ENCODE peak calls at places on chromosomes 3 and 15, in seven cellular contexts. V, O, X, Z, Q, R and W are unnamed samples.

GRCh38 chr15:59976480-59976879 is 27.6 kb upstream of the FOXB1 start:
- DNase-seq in V (no peak), O (no peak), X (no peak), Z (peak), Q (no peak), R (no peak), W (no peak)

GRCh38 chr3:39203862-39204261 is 11.5 kb upstream of the XIRP1 start:
- DNase-seq in V (no peak), O (no peak), X (no peak), Z (no peak), Q (no peak), R (no peak), W (no peak)

GRCh38 chr15:35557544-35557943 is 11.6 kb upstream of the DPH6 start:
- DNase-seq in V (peak), O (no peak), X (peak), Z (no peak), Q (peak), R (no peak), W (peak)

GRCh38 chr15:54097019-54097418 is 118.8 kb downstream of the UNC13C start:
- DNase-seq in V (no peak), O (no peak), X (no peak), Z (no peak), Q (no peak), R (no peak), W (no peak)

GRCh38 chr3:11548721-11549131 is 95.0 kb downstream of the VGLL4 start:
- DNase-seq in V (peak), O (no peak), X (peak), Z (no peak), Q (no peak), R (no peak), W (peak)

GRCh38 chr15:31230630-31231485 is 95.8 kb upstream of the KLF13 start:
- DNase-seq in V (no peak), O (no peak), X (no peak), Z (no peak), Q (no peak), R (no peak), W (no peak)

GRCh38 chr3:196335469-196335868 is 2.7 kb downstream of the TM4SF19 start:
- DNase-seq in V (no peak), O (no peak), X (no peak), Z (no peak), Q (no peak), R (no peak), W (no peak)

GRCh38 chr3:62125376-62125775 is 248.0 kb downstream of the FEZF2 start:
- DNase-seq in V (no peak), O (no peak), X (no peak), Z (no peak), Q (no peak), R (no peak), W (no peak)

GRCh38 chr3:86563358-86563970 is 427.5 kb downstream of the VGLL3 start:
- DNase-seq in V (peak), O (no peak), X (no peak), Z (peak), Q (peak), R (no peak), W (peak)

GRCh38 chr3:176479291-176479690 is 718.0 kb downstream of the TBL1XR1 start:
- DNase-seq in V (no peak), O (no peak), X (no peak), Z (no peak), Q (no peak), R (no peak), W (no peak)

GRCh38 chr3:195908439-195909293 is at the start of gene TNK2:
- DNase-seq in V (no peak), O (no peak), X (no peak), Z (no peak), Q (no peak), R (no peak), W (no peak)

GRCh38 chr3:12143949-12144504 is 14.7 kb downstream of the TIMP4 start:
- DNase-seq in V (peak), O (no peak), X (peak), Z (no peak), Q (peak), R (peak), W (peak)

GRCh38 chr15:70094690-70095311 is 2.9 kb downstream of the TLE3 start:
- DNase-seq in V (no peak), O (no peak), X (no peak), Z (no peak), Q (no peak), R (no peak), W (peak)

GRCh38 chr3:194395201-194395600 is 3.9 kb downstream of the GP5 start:
- DNase-seq in V (no peak), O (no peak), X (no peak), Z (no peak), Q (no peak), R (no peak), W (peak)

GRCh38 chr3:127052121-127052561 is 69.2 kb downstream of the PLXNA1 start:
- DNase-seq in V (no peak), O (no peak), X (no peak), Z (no peak), Q (no peak), R (peak), W (no peak)

GRCh38 chr3:52507359-52507758 is 12.2 kb downstream of the STAB1 start:
- DNase-seq in V (peak), O (no peak), X (no peak), Z (no peak), Q (no peak), R (no peak), W (peak)

GRCh38 chr15:89130194-89130593 is 41.9 kb downstream of the ABHD2 start:
- DNase-seq in V (no peak), O (no peak), X (no peak), Z (no peak), Q (no peak), R (no peak), W (no peak)

GRCh38 chr3:151580592-151580991 is 119.7 kb upstream of the IGSF10 start:
- DNase-seq in V (peak), O (no peak), X (peak), Z (no peak), Q (peak), R (no peak), W (peak)

GRCh38 chr15:99593070-99593469 is 27.3 kb downstream of the MEF2A start:
- DNase-seq in V (no peak), O (no peak), X (no peak), Z (no peak), Q (no peak), R (no peak), W (no peak)

GRCh38 chr3:148757238-148757930 is 59.7 kb downstream of the AGTR1 start:
- DNase-seq in V (peak), O (no peak), X (peak), Z (peak), Q (peak), R (no peak), W (peak)

GRCh38 chr3:142963266-142964149 is at the start of gene PAQR9:
- DNase-seq in V (no peak), O (no peak), X (no peak), Z (no peak), Q (no peak), R (peak), W (peak)

GRCh38 chr15:51681303-51681963 is at the start of gene SCG3:
- DNase-seq in V (no peak), O (peak), X (peak), Z (peak), Q (no peak), R (peak), W (peak)

GRCh38 chr3:180138871-180139270 is 102.1 kb upstream of the PEX5L start:
- DNase-seq in V (no peak), O (no peak), X (no peak), Z (no peak), Q (no peak), R (no peak), W (no peak)

GRCh38 chr3:53269888-53270880 is 14.4 kb upstream of the TKT start:
- DNase-seq in V (peak), O (peak), X (peak), Z (peak), Q (peak), R (peak), W (peak)

GRCh38 chr3:147775816-147776530 is 366.8 kb downstream of the ZIC1 start:
- DNase-seq in V (no peak), O (no peak), X (no peak), Z (no peak), Q (no peak), R (no peak), W (peak)

GRCh38 chr15:90637693-90638092 is 79.5 kb upstream of the BLM start:
- DNase-seq in V (no peak), O (no peak), X (no peak), Z (no peak), Q (no peak), R (no peak), W (no peak)

GRCh38 chr3:159458010-159458409 is 530.6 kb upstream of the IL12A start:
- DNase-seq in V (peak), O (no peak), X (peak), Z (no peak), Q (peak), R (no peak), W (peak)
- TF ChIP-seq CTCF in V (no peak), O (no peak), X (no peak), Z (no peak), Q (no peak), R (no peak), W (no peak)

GRCh38 chr15:72197045-72197459 is 535 bp downstream of the GRAMD2A start:
- DNase-seq in V (no peak), O (no peak), X (no peak), Z (no peak), Q (no peak), R (no peak), W (no peak)
- H3K4me3 ChIP-seq in V (peak), O (peak), X (peak), Z (no peak), Q (peak), R (peak), W (peak)

GRCh38 chr3:112514527-112515128 is 15.4 kb upstream of the BTLA start:
- DNase-seq in V (no peak), O (no peak), X (peak), Z (no peak), Q (no peak), R (no peak), W (no peak)

GRCh38 chr3:112519424-112520001 is 20.2 kb upstream of the BTLA start:
- DNase-seq in V (peak), O (no peak), X (peak), Z (peak), Q (peak), R (peak), W (peak)
- TF ChIP-seq CTCF in V (peak), O (peak), X (peak), Z (peak), Q (peak), R (peak), W (peak)

DNA sequence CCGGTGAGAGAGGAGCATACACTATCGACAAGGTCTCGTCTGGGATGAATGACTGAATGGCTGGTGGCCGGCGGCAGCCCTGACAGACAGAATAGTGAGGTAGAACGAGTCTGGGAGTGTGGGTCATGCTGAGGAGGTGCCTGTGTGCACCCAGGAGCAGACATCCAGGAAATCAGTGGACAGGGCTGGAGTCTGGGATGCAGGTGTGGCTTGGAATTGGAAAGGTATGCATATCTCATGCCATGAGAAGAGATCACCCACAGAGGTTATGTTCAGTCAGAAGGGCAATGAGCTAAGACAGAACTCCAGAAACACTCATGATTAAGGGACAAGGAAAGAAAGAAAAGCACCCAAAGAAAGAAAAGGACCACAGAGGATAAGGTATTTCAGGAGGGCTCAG is 20.8 kb downstream of the HACD2 start:
- DNase-seq in V (no peak), O (no peak), X (no peak), Z (no peak), Q (no peak), R (no peak), W (no peak)
- H3K4me3 ChIP-seq in V (no peak), O (no peak), X (no peak), Z (no peak), Q (no peak), R (no peak), W (no peak)

GRCh38 chr3:186241910-186242821 is 119.9 kb downstream of the DGKG start:
- DNase-seq in V (no peak), O (peak), X (peak), Z (peak), Q (no peak), R (peak), W (peak)
- TF ChIP-seq CTCF in V (peak), O (peak), X (peak), Z (peak), Q (peak), R (peak), W (peak)

DNA sequence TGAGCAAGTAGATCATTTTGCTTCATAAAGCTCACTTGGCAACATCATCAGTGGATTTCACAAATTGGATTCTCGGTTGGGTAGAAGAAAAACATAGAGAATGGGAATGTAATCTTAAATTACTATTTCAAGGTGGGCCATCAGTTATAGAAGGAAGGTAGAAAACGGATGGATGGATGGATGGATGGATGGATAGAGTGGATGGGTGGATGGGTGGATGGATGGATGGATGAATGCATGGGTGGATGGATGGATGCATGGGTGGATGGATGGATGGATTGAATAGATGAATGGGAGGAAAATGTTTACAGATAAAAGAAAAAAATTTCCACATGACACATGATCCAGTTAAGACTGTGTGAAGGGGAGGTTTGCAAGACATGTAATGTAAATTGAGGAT is 159.7 kb downstream of the MEX3B start:
- DNase-seq in V (no peak), O (no peak), X (no peak), Z (no peak), Q (no peak), R (no peak), W (no peak)
- H3K4me3 ChIP-seq in V (no peak), O (no peak), X (no peak), Z (no peak), Q (no peak), R (no peak), W (no peak)

DNA sequence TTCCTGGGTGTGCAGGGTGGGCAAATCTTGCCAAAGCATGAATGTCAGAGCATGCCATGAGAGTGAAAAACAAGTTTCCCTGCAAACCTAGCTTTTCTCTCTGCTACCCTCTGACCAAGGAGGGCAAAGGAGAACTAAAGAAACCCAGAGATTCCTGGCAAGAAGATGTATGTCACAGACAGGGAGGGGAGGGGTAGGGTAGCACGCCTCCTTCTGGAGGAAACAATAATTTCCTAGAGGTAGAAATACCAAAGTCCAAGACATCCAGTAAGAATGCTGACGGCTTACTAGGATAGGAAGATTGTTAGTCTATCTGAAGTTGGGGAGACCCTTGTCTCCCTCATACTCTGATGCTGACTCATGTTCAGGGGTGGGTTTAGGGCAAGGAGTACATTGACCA is 203.9 kb downstream of the NR1D2 start:
- DNase-seq in V (no peak), O (no peak), X (no peak), Z (no peak), Q (no peak), R (no peak), W (no peak)
- TF ChIP-seq CTCF in V (no peak), O (peak), X (peak), Z (no peak), Q (peak), R (no peak), W (peak)

GRCh38 chr3:132088291-132088690 is 53.5 kb upstream of the CPNE4 start:
- DNase-seq in V (no peak), O (no peak), X (no peak), Z (no peak), Q (no peak), R (no peak), W (no peak)
- H3K4me3 ChIP-seq in V (no peak), O (no peak), X (no peak), Z (no peak), Q (no peak), R (no peak), W (no peak)

GRCh38 chr15:96328101-96328958 is 2.2 kb upstream of the NR2F2 start:
- DNase-seq in V (no peak), O (no peak), X (no peak), Z (no peak), Q (no peak), R (no peak), W (peak)

GRCh38 chr15:96329403-96329981 is 1.0 kb upstream of the NR2F2 start:
- DNase-seq in V (no peak), O (no peak), X (peak), Z (no peak), Q (no peak), R (no peak), W (peak)

GRCh38 chr15:96325579-96326331 is 4.7 kb upstream of the NR2F2 start:
- DNase-seq in V (no peak), O (no peak), X (peak), Z (no peak), Q (no peak), R (no peak), W (peak)

GRCh38 chr15:96326551-96327154 is 3.8 kb upstream of the NR2F2 start:
- DNase-seq in V (no peak), O (no peak), X (peak), Z (no peak), Q (no peak), R (no peak), W (peak)

GRCh38 chr15:96327155-96327741 is 3.3 kb upstream of the NR2F2 start:
- DNase-seq in V (peak), O (no peak), X (peak), Z (peak), Q (peak), R (no peak), W (peak)
- TF ChIP-seq CTCF in V (peak), O (peak), X (peak), Z (peak), Q (peak), R (peak), W (peak)